ENCODE peak calls at places on chromosomes 7 and 10, in four cellular contexts. M is fibroblast of pulmonary artery, N is right cardiac atrium, C is body of pancreas. Q is an unnamed sample.

GRCh38 chr10:116627386-116627933 is 6.7 kb downstream of the PNLIPRP2 start:
- DNase-seq in M (no peak), N (no peak), C (peak), Q (no peak)

GRCh38 chr7:2896141-2896540 is 52.0 kb upstream of the GNA12 start:
- DNase-seq in M (no peak), N (no peak), C (no peak), Q (no peak)

GRCh38 chr7:19773361-19773760 is at the start of gene TMEM196:
- DNase-seq in M (no peak), N (no peak), C (no peak), Q (no peak)

GRCh38 chr7:2645274-2645868 is 13.6 kb downstream of the TTYH3 start:
- DNase-seq in M (no peak), N (no peak), C (peak), Q (peak)

GRCh38 chr7:78301361-78301760 is 502.8 kb downstream of the PHTF2 start:
- DNase-seq in M (peak), N (no peak), C (no peak), Q (peak)

GRCh38 chr10:33412261-33413092 is 78.0 kb upstream of the NRP1 start:
- DNase-seq in M (peak), N (peak), C (peak), Q (peak)

GRCh38 chr10:61065010-61065409 is 121.0 kb upstream of the RHOBTB1 start:
- DNase-seq in M (no peak), N (no peak), C (no peak), Q (no peak)

GRCh38 chr7:142301299-142301698 is 43.4 kb upstream of the PRSS58 start:
- DNase-seq in M (no peak), N (no peak), C (no peak), Q (no peak)

GRCh38 chr7:73971701-73972341 is 56.2 kb upstream of the ELN start:
- DNase-seq in M (no peak), N (no peak), C (no peak), Q (no peak)

GRCh38 chr10:21517983-21518628 is 7.4 kb downstream of the SKIDA1 start:
- DNase-seq in M (peak), N (no peak), C (no peak), Q (no peak)

GRCh38 chr7:135098391-135098790 is 49.5 kb upstream of the TMEM140 start:
- DNase-seq in M (peak), N (no peak), C (no peak), Q (peak)

GRCh38 chr7:11478873-11479272 is 353.1 kb downstream of the THSD7A start:
- DNase-seq in M (no peak), N (no peak), C (no peak), Q (no peak)

GRCh38 chr10:120424198-120424464 is 32.9 kb upstream of the PLPP4 start:
- DNase-seq in M (no peak), N (no peak), C (no peak), Q (no peak)

GRCh38 chr7:84865560-84865959 is 321.3 kb downstream of the SEMA3D start:
- DNase-seq in M (no peak), N (no peak), C (no peak), Q (no peak)

GRCh38 chr7:104572554-104572953 is 244.2 kb downstream of the LHFPL3 start:
- DNase-seq in M (no peak), N (no peak), C (no peak), Q (no peak)

DNA sequence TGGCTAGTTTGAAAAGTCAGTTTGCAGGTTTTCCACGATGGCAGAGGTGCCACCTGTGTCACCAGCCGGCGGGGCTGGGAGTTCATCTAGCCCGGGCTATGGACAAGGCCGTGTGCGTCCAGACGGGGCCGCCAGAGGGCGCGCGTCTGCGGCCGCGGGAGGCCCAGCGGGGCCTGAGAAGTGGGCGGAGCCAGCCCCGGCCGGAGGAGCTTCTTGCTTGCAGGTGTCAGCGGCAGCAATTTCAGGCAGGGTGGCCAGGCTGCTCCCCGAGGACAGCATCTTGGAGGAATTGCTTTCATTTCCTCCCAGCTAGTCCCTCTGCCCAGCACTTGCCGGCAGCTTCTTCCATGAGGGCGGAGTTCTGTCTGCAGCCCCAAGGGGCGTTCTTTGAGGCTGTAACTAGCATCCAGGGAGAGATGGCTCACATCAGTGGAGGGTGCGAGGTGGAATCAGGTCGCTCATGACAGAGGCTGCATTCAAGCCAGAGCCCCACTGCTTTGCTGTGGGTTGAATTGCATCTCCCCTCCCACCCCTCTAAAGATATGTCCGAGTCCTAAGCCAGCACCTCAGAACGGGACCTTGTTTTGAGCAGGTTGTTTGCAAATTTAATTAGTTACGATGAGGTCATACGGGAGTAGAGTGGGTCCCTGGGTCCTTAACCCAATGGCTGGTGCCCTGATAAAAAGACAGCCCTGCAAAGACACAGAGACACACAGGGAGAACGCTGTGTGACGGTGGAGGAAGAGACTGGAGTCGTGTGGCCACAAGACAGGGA is 85.9 kb upstream of the MKI67 start:
- DNase-seq in M (peak), N (peak), C (peak), Q (peak)
- H3K4me3 ChIP-seq in M (no peak), N (no peak), C (no peak), Q (no peak)

GRCh38 chr10:32360241-32360640 is 13.3 kb upstream of the EPC1 start:
- DNase-seq in M (no peak), N (no peak), C (no peak), Q (no peak)
- H3K4me3 ChIP-seq in M (no peak), N (no peak), C (no peak), Q (no peak)

DNA sequence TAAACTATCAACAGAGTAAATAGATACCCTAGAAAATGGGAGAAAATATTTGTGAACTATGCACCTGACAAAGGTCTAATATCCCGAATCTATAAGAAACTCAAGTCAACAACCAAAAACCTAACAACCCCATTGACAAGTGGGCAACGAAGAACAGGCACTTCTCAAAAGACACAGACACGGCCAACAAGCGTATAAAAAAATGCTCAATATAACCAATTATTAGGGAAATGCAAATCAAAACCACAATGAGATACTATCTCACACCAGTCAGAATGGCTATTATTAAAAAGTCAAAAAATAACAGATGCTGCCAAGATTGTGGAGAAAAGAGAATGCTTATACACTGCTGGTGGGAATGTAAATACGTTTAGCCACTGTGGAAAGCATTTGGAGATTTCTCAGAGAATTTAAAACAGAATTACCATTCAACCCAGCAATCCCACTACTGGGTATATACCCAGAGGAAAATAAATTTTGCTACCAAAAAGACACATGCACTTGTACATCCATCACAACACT is 63.2 kb upstream of the CAV2 start:
- DNase-seq in M (no peak), N (no peak), C (no peak), Q (no peak)
- H3K4me3 ChIP-seq in M (no peak), N (no peak), C (no peak), Q (no peak)

DNA sequence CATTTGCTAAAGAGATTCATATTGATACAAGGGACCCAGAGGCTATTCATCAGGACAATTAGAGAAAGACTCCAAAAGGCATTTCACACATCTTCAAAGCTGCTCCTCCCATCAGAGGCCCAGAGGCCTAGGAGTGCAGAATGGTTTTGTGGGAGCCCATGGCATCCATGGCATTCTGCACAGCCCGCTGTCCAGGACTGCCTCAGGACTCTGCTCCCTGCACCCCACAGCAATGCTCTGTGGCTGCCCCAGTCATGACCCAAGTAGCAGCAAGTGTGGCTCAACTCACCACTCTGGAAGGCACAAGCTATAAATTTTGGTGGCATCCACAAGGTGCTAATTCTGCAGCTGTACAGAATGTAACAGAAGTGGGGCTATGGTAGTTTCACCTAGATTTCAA is 38.5 kb downstream of the ZNF438 start:
- DNase-seq in M (no peak), N (no peak), C (no peak), Q (no peak)
- H3K4me3 ChIP-seq in M (no peak), N (no peak), C (no peak), Q (no peak)

GRCh38 chr10:19817251-19818046 is 1.2 kb downstream of the PLXDC2 start:
- DNase-seq in M (no peak), N (peak), C (peak), Q (no peak)
- H3K4me3 ChIP-seq in M (peak), N (peak), C (peak), Q (peak)

DNA sequence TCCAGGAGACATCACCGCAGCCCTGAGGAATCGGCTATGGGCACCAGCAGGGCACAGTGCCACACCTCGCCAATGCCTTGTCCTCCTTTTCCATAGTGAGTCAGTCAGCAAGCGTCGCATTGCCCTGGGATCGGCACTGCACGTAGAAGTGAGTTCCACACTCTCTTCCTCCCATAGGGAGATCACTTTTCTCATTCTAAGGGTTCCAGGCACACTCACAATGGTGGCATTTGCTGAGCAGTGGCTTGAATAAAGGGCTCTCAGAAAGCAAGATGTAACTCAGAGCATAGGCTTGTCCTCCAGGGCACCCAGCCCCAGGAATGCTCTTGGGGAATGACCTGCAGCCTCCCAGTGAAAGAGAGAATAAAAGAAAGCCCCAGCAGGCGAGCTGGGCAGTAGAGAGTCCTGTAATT is 1.1 kb upstream of the VIM start:
- DNase-seq in M (no peak), N (peak), C (no peak), Q (no peak)
- H3K4me3 ChIP-seq in M (peak), N (peak), C (no peak), Q (peak)

DNA sequence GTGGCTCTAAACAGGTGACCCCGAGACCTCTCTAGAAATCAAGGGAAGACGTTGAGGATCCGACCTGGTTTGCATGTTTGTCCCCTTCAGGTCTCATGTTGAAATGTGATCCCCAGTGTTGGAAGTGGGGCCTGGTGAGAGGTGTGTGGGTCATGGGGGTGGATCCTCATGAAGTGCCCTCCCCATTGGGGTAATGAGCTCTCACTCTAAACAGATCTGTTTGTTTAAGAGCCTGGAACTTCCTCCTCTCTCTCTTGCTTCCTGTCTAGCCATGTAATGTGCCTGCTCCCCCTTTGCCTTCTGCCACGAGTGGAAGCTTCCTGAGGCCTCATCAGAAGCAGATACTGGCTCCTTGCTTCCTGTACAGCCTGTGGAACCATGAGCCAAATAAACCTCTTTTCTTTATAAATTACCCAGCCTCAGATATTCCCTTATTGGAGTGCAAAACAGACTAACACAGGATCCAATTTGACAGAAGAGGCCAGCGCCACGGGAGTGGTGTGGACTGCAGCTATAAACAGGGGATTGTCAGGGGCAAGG is 10.8 kb upstream of the POLM start:
- DNase-seq in M (no peak), N (no peak), C (no peak), Q (no peak)
- H3K4me3 ChIP-seq in M (no peak), N (no peak), C (no peak), Q (no peak)

Q was measured in brain microvascular endothelial cell.